ENCODE peak calls at places on chromosomes 7 and 10, in eight cellular contexts. One of them, this sample, is unnamed.

GRCh38 chr10:30284860-30285594 is 64.1 kb downstream of the MTPAP start:
- DNase-seq in dorsolateral prefrontal cortex: no peak
- DNase-seq in GM03348: peak; percentile 70
- DNase-seq in posterior cingulate gyrus: no peak
- DNase-seq in 8988T: no peak
- DNase-seq in neural progenitor cell: no peak
- DNase-seq in activated CD4-positive, alpha-beta T cell treated with anti-CD3 and anti-CD28 coated beads for 48 hours: no peak
- DNase-seq in ELR: peak; percentile 37
- DNase-seq in this sample: peak; percentile 28

GRCh38 chr7:12945901-12946300 is 258.5 kb downstream of the ARL4A start:
- DNase-seq in dorsolateral prefrontal cortex: no peak
- DNase-seq in GM03348: no peak
- DNase-seq in posterior cingulate gyrus: no peak
- DNase-seq in 8988T: no peak
- DNase-seq in neural progenitor cell: no peak
- DNase-seq in activated CD4-positive, alpha-beta T cell treated with anti-CD3 and anti-CD28 coated beads for 48 hours: no peak
- DNase-seq in ELR: peak; percentile 34
- DNase-seq in this sample: no peak

GRCh38 chr7:41103331-41103730 is 599.6 kb downstream of the INHBA start:
- DNase-seq in dorsolateral prefrontal cortex: no peak
- DNase-seq in GM03348: peak; percentile 11
- DNase-seq in posterior cingulate gyrus: no peak
- DNase-seq in 8988T: no peak
- DNase-seq in neural progenitor cell: no peak
- DNase-seq in activated CD4-positive, alpha-beta T cell treated with anti-CD3 and anti-CD28 coated beads for 48 hours: no peak
- DNase-seq in ELR: peak; percentile 81
- DNase-seq in this sample: no peak

GRCh38 chr10:104450954-104451353 is 97.3 kb downstream of the CFAP58 start:
- DNase-seq in dorsolateral prefrontal cortex: no peak
- DNase-seq in GM03348: peak; percentile 12
- DNase-seq in posterior cingulate gyrus: no peak
- DNase-seq in 8988T: no peak
- DNase-seq in neural progenitor cell: no peak
- DNase-seq in activated CD4-positive, alpha-beta T cell treated with anti-CD3 and anti-CD28 coated beads for 48 hours: no peak
- DNase-seq in ELR: no peak
- DNase-seq in this sample: no peak

GRCh38 chr7:147911224-147911623 is 679.3 kb upstream of the C7orf33 start:
- DNase-seq in dorsolateral prefrontal cortex: no peak
- DNase-seq in GM03348: no peak
- DNase-seq in posterior cingulate gyrus: no peak
- DNase-seq in 8988T: no peak
- DNase-seq in neural progenitor cell: no peak
- DNase-seq in activated CD4-positive, alpha-beta T cell treated with anti-CD3 and anti-CD28 coated beads for 48 hours: no peak
- DNase-seq in ELR: no peak
- DNase-seq in this sample: peak; percentile 10

GRCh38 chr7:129550673-129551360 is 48.5 kb downstream of the SMKR1 start:
- DNase-seq in dorsolateral prefrontal cortex: no peak
- DNase-seq in GM03348: no peak
- DNase-seq in posterior cingulate gyrus: no peak
- DNase-seq in 8988T: no peak
- DNase-seq in neural progenitor cell: no peak
- DNase-seq in activated CD4-positive, alpha-beta T cell treated with anti-CD3 and anti-CD28 coated beads for 48 hours: no peak
- DNase-seq in ELR: no peak
- DNase-seq in this sample: no peak

GRCh38 chr10:97399843-97400545 is 1.1 kb downstream of the RRP12 start:
- DNase-seq in dorsolateral prefrontal cortex: no peak
- DNase-seq in GM03348: peak; percentile 59
- DNase-seq in posterior cingulate gyrus: peak; percentile 88
- DNase-seq in 8988T: no peak
- DNase-seq in neural progenitor cell: peak; percentile 32
- DNase-seq in activated CD4-positive, alpha-beta T cell treated with anti-CD3 and anti-CD28 coated beads for 48 hours: peak; percentile 54
- DNase-seq in ELR: peak; percentile 88
- DNase-seq in this sample: peak; percentile 41

GRCh38 chr10:73209705-73210104 is 37.4 kb downstream of the DNAJC9 start:
- DNase-seq in dorsolateral prefrontal cortex: no peak
- DNase-seq in GM03348: peak; percentile 56
- DNase-seq in posterior cingulate gyrus: no peak
- DNase-seq in 8988T: no peak
- DNase-seq in neural progenitor cell: no peak
- DNase-seq in activated CD4-positive, alpha-beta T cell treated with anti-CD3 and anti-CD28 coated beads for 48 hours: no peak
- DNase-seq in ELR: peak; percentile 75
- DNase-seq in this sample: peak; percentile 29

GRCh38 chr10:133268532-133268931 is 8.1 kb downstream of the ADAM8 start:
- DNase-seq in dorsolateral prefrontal cortex: no peak
- DNase-seq in GM03348: no peak
- DNase-seq in posterior cingulate gyrus: no peak
- DNase-seq in 8988T: no peak
- DNase-seq in neural progenitor cell: no peak
- DNase-seq in activated CD4-positive, alpha-beta T cell treated with anti-CD3 and anti-CD28 coated beads for 48 hours: no peak
- DNase-seq in ELR: no peak
- DNase-seq in this sample: no peak

GRCh38 chr10:30722956-30723355 is 93.4 kb upstream of the LYZL2 start:
- DNase-seq in dorsolateral prefrontal cortex: no peak
- DNase-seq in GM03348: no peak
- DNase-seq in posterior cingulate gyrus: no peak
- DNase-seq in 8988T: no peak
- DNase-seq in neural progenitor cell: no peak
- DNase-seq in activated CD4-positive, alpha-beta T cell treated with anti-CD3 and anti-CD28 coated beads for 48 hours: no peak
- DNase-seq in ELR: no peak
- DNase-seq in this sample: no peak

GRCh38 chr10:128066954-128067382 is 59.3 kb downstream of the MKI67 start:
- DNase-seq in dorsolateral prefrontal cortex: no peak
- DNase-seq in GM03348: no peak
- DNase-seq in posterior cingulate gyrus: no peak
- DNase-seq in 8988T: no peak
- DNase-seq in neural progenitor cell: no peak
- DNase-seq in activated CD4-positive, alpha-beta T cell treated with anti-CD3 and anti-CD28 coated beads for 48 hours: no peak
- DNase-seq in ELR: no peak
- DNase-seq in this sample: no peak

GRCh38 chr7:83204715-83205114 is 42.0 kb upstream of the PCLO start:
- DNase-seq in dorsolateral prefrontal cortex: no peak
- DNase-seq in GM03348: no peak
- DNase-seq in posterior cingulate gyrus: no peak
- DNase-seq in 8988T: no peak
- DNase-seq in neural progenitor cell: no peak
- DNase-seq in activated CD4-positive, alpha-beta T cell treated with anti-CD3 and anti-CD28 coated beads for 48 hours: no peak
- DNase-seq in ELR: peak; percentile 25
- DNase-seq in this sample: no peak

GRCh38 chr10:83012866-83013265 is 1126.4 kb upstream of the GHITM start:
- DNase-seq in dorsolateral prefrontal cortex: no peak
- DNase-seq in GM03348: peak; percentile 3
- DNase-seq in posterior cingulate gyrus: no peak
- DNase-seq in 8988T: no peak
- DNase-seq in neural progenitor cell: no peak
- DNase-seq in activated CD4-positive, alpha-beta T cell treated with anti-CD3 and anti-CD28 coated beads for 48 hours: no peak
- DNase-seq in ELR: peak; percentile 48
- DNase-seq in this sample: no peak

GRCh38 chr10:124281666-124282065 is 137.1 kb downstream of the OAT start:
- DNase-seq in dorsolateral prefrontal cortex: no peak
- DNase-seq in GM03348: no peak
- DNase-seq in posterior cingulate gyrus: peak; percentile 39
- DNase-seq in 8988T: no peak
- DNase-seq in neural progenitor cell: no peak
- DNase-seq in activated CD4-positive, alpha-beta T cell treated with anti-CD3 and anti-CD28 coated beads for 48 hours: no peak
- DNase-seq in ELR: no peak
- DNase-seq in this sample: no peak

GRCh38 chr10:4807803-4808507 is 18.1 kb upstream of the AKR1E2 start:
- DNase-seq in dorsolateral prefrontal cortex: no peak
- DNase-seq in GM03348: peak; percentile 72
- DNase-seq in posterior cingulate gyrus: no peak
- DNase-seq in 8988T: no peak
- DNase-seq in neural progenitor cell: no peak
- DNase-seq in activated CD4-positive, alpha-beta T cell treated with anti-CD3 and anti-CD28 coated beads for 48 hours: no peak
- DNase-seq in ELR: peak; percentile 96
- DNase-seq in this sample: no peak

GRCh38 chr7:90453259-90453891 is 16.1 kb upstream of the PTTG1IP2 start:
- DNase-seq in dorsolateral prefrontal cortex: no peak
- DNase-seq in GM03348: no peak
- DNase-seq in posterior cingulate gyrus: no peak
- DNase-seq in 8988T: no peak
- DNase-seq in neural progenitor cell: no peak
- DNase-seq in activated CD4-positive, alpha-beta T cell treated with anti-CD3 and anti-CD28 coated beads for 48 hours: no peak
- DNase-seq in ELR: no peak
- DNase-seq in this sample: no peak

GRCh38 chr7:84043661-84044191 is 150.9 kb downstream of the SEMA3A start:
- DNase-seq in dorsolateral prefrontal cortex: no peak
- DNase-seq in GM03348: no peak
- DNase-seq in posterior cingulate gyrus: no peak
- DNase-seq in 8988T: no peak
- DNase-seq in neural progenitor cell: no peak
- DNase-seq in activated CD4-positive, alpha-beta T cell treated with anti-CD3 and anti-CD28 coated beads for 48 hours: no peak
- DNase-seq in ELR: no peak
- DNase-seq in this sample: no peak

GRCh38 chr7:105743351-105743812 is 133.0 kb downstream of the ATXN7L1 start:
- DNase-seq in dorsolateral prefrontal cortex: no peak
- DNase-seq in GM03348: no peak
- DNase-seq in posterior cingulate gyrus: no peak
- DNase-seq in 8988T: no peak
- DNase-seq in neural progenitor cell: peak; percentile 6
- DNase-seq in activated CD4-positive, alpha-beta T cell treated with anti-CD3 and anti-CD28 coated beads for 48 hours: no peak
- DNase-seq in ELR: no peak
- DNase-seq in this sample: peak; percentile 39

GRCh38 chr10:91206427-91206826 is 14.0 kb upstream of the PCGF5 start:
- DNase-seq in dorsolateral prefrontal cortex: no peak
- DNase-seq in GM03348: no peak
- DNase-seq in posterior cingulate gyrus: no peak
- DNase-seq in 8988T: no peak
- DNase-seq in neural progenitor cell: no peak
- DNase-seq in activated CD4-positive, alpha-beta T cell treated with anti-CD3 and anti-CD28 coated beads for 48 hours: no peak
- DNase-seq in ELR: no peak
- DNase-seq in this sample: no peak

GRCh38 chr10:126525326-126525725 is 137.0 kb upstream of the ADAM12 start:
- DNase-seq in dorsolateral prefrontal cortex: peak; percentile 64
- DNase-seq in GM03348: no peak
- DNase-seq in posterior cingulate gyrus: peak; percentile 89
- DNase-seq in 8988T: no peak
- DNase-seq in neural progenitor cell: peak; percentile 13
- DNase-seq in activated CD4-positive, alpha-beta T cell treated with anti-CD3 and anti-CD28 coated beads for 48 hours: no peak
- DNase-seq in ELR: no peak
- DNase-seq in this sample: no peak

GRCh38 chr7:4791738-4792536 is 16.5 kb downstream of the AP5Z1 start:
- DNase-seq in dorsolateral prefrontal cortex: peak; percentile 78
- DNase-seq in GM03348: peak; percentile 85
- DNase-seq in posterior cingulate gyrus: peak; percentile 97
- DNase-seq in 8988T: peak; percentile 73
- DNase-seq in neural progenitor cell: peak; percentile 93
- DNase-seq in activated CD4-positive, alpha-beta T cell treated with anti-CD3 and anti-CD28 coated beads for 48 hours: peak; percentile 87
- DNase-seq in ELR: peak; percentile 49
- DNase-seq in this sample: peak; percentile 93

GRCh38 chr7:152678133-152678645 is 2.2 kb upstream of the XRCC2 start:
- DNase-seq in dorsolateral prefrontal cortex: no peak
- DNase-seq in GM03348: no peak
- DNase-seq in posterior cingulate gyrus: no peak
- DNase-seq in 8988T: no peak
- DNase-seq in neural progenitor cell: no peak
- DNase-seq in activated CD4-positive, alpha-beta T cell treated with anti-CD3 and anti-CD28 coated beads for 48 hours: no peak
- DNase-seq in ELR: no peak
- DNase-seq in this sample: no peak

GRCh38 chr7:2010101-2010500 is 222.6 kb downstream of the MAD1L1 start:
- DNase-seq in dorsolateral prefrontal cortex: no peak
- DNase-seq in GM03348: no peak
- DNase-seq in posterior cingulate gyrus: peak; percentile 75
- DNase-seq in 8988T: peak; percentile 2
- DNase-seq in neural progenitor cell: no peak
- DNase-seq in activated CD4-positive, alpha-beta T cell treated with anti-CD3 and anti-CD28 coated beads for 48 hours: no peak
- DNase-seq in ELR: no peak
- DNase-seq in this sample: no peak

GRCh38 chr10:107032700-107033401 is 131.7 kb downstream of the SORCS1 start:
- DNase-seq in dorsolateral prefrontal cortex: no peak
- DNase-seq in GM03348: no peak
- DNase-seq in posterior cingulate gyrus: no peak
- DNase-seq in 8988T: no peak
- DNase-seq in neural progenitor cell: no peak
- DNase-seq in activated CD4-positive, alpha-beta T cell treated with anti-CD3 and anti-CD28 coated beads for 48 hours: no peak
- DNase-seq in ELR: no peak
- DNase-seq in this sample: no peak

GRCh38 chr7:150778738-150779301 is 21.3 kb downstream of the TMEM176B start:
- DNase-seq in dorsolateral prefrontal cortex: peak; percentile 94
- DNase-seq in GM03348: peak; percentile 79
- DNase-seq in posterior cingulate gyrus: peak; percentile 97
- DNase-seq in 8988T: peak; percentile 14
- DNase-seq in neural progenitor cell: peak; percentile 88
- DNase-seq in activated CD4-positive, alpha-beta T cell treated with anti-CD3 and anti-CD28 coated beads for 48 hours: peak; percentile 84
- DNase-seq in ELR: peak; percentile 67
- DNase-seq in this sample: peak; percentile 81

GRCh38 chr10:29681700-29682444 is 47.1 kb upstream of the SVIL start:
- DNase-seq in dorsolateral prefrontal cortex: no peak
- DNase-seq in GM03348: no peak
- DNase-seq in posterior cingulate gyrus: no peak
- DNase-seq in 8988T: no peak
- DNase-seq in neural progenitor cell: no peak
- DNase-seq in activated CD4-positive, alpha-beta T cell treated with anti-CD3 and anti-CD28 coated beads for 48 hours: peak; percentile 50
- DNase-seq in ELR: no peak
- DNase-seq in this sample: no peak

GRCh38 chr10:60916025-60916424 is 28.0 kb downstream of the RHOBTB1 start:
- DNase-seq in dorsolateral prefrontal cortex: no peak
- DNase-seq in GM03348: no peak
- DNase-seq in posterior cingulate gyrus: no peak
- DNase-seq in 8988T: no peak
- DNase-seq in neural progenitor cell: no peak
- DNase-seq in activated CD4-positive, alpha-beta T cell treated with anti-CD3 and anti-CD28 coated beads for 48 hours: no peak
- DNase-seq in ELR: peak; percentile 25
- DNase-seq in this sample: peak; percentile 20

GRCh38 chr10:43226441-43226840 is 40.4 kb downstream of the RASGEF1A start:
- DNase-seq in dorsolateral prefrontal cortex: peak; percentile 4
- DNase-seq in GM03348: no peak
- DNase-seq in posterior cingulate gyrus: peak; percentile 62
- DNase-seq in 8988T: no peak
- DNase-seq in neural progenitor cell: no peak
- DNase-seq in activated CD4-positive, alpha-beta T cell treated with anti-CD3 and anti-CD28 coated beads for 48 hours: peak; percentile 1
- DNase-seq in ELR: no peak
- DNase-seq in this sample: no peak

GRCh38 chr7:157444843-157445135 is 108.0 kb downstream of the DNAJB6 start:
- DNase-seq in dorsolateral prefrontal cortex: no peak
- DNase-seq in GM03348: no peak
- DNase-seq in posterior cingulate gyrus: peak; percentile 60
- DNase-seq in 8988T: no peak
- DNase-seq in neural progenitor cell: no peak
- DNase-seq in activated CD4-positive, alpha-beta T cell treated with anti-CD3 and anti-CD28 coated beads for 48 hours: no peak
- DNase-seq in ELR: no peak
- DNase-seq in this sample: no peak

GRCh38 chr10:118922226-118922625 is 107.3 kb upstream of the NANOS1 start:
- DNase-seq in dorsolateral prefrontal cortex: no peak
- DNase-seq in GM03348: no peak
- DNase-seq in posterior cingulate gyrus: no peak
- DNase-seq in 8988T: no peak
- DNase-seq in neural progenitor cell: no peak
- DNase-seq in activated CD4-positive, alpha-beta T cell treated with anti-CD3 and anti-CD28 coated beads for 48 hours: no peak
- DNase-seq in ELR: no peak
- DNase-seq in this sample: no peak

GRCh38 chr7:144784943-144785342 is 50.9 kb downstream of the TPK1 start:
- DNase-seq in dorsolateral prefrontal cortex: no peak
- DNase-seq in GM03348: peak; percentile 10
- DNase-seq in posterior cingulate gyrus: no peak
- DNase-seq in 8988T: no peak
- DNase-seq in neural progenitor cell: no peak
- DNase-seq in activated CD4-positive, alpha-beta T cell treated with anti-CD3 and anti-CD28 coated beads for 48 hours: no peak
- DNase-seq in ELR: no peak
- DNase-seq in this sample: no peak

GRCh38 chr10:101091546-101092290 is 29.9 kb downstream of the KAZALD1 start:
- DNase-seq in dorsolateral prefrontal cortex: no peak
- DNase-seq in GM03348: no peak
- DNase-seq in posterior cingulate gyrus: no peak
- DNase-seq in 8988T: no peak
- DNase-seq in neural progenitor cell: no peak
- DNase-seq in activated CD4-positive, alpha-beta T cell treated with anti-CD3 and anti-CD28 coated beads for 48 hours: no peak
- DNase-seq in ELR: peak; percentile 56
- DNase-seq in this sample: no peak

GRCh38 chr7:17062433-17063383 is 180.9 kb upstream of the AGR3 start:
- DNase-seq in dorsolateral prefrontal cortex: no peak
- DNase-seq in GM03348: no peak
- DNase-seq in posterior cingulate gyrus: no peak
- DNase-seq in 8988T: no peak
- DNase-seq in neural progenitor cell: no peak
- DNase-seq in activated CD4-positive, alpha-beta T cell treated with anti-CD3 and anti-CD28 coated beads for 48 hours: no peak
- DNase-seq in ELR: peak; percentile 60
- DNase-seq in this sample: no peak

GRCh38 chr7:2631924-2632716 is at the start of gene TTYH3:
- DNase-seq in dorsolateral prefrontal cortex: no peak
- DNase-seq in GM03348: no peak
- DNase-seq in posterior cingulate gyrus: no peak
- DNase-seq in 8988T: no peak
- DNase-seq in neural progenitor cell: no peak
- DNase-seq in activated CD4-positive, alpha-beta T cell treated with anti-CD3 and anti-CD28 coated beads for 48 hours: no peak
- DNase-seq in ELR: no peak
- DNase-seq in this sample: no peak